ENCODE peak calls at places on chromosomes 1 and 21, in five cellular contexts. G is Right ventricle myocardium inferior, D is AG08395, U is cardiac muscle cell, V is aorta. N is an unnamed sample.

GRCh38 chr1:43509007-43509739 is 21.5 kb upstream of the PTPRF start:
- DNase-seq in G (no peak), D (no peak), U (no peak), V (no peak), N (no peak)

GRCh38 chr21:27190601-27191000 is 223.7 kb upstream of the ADAMTS5 start:
- DNase-seq in G (no peak), D (no peak), U (peak), V (no peak), N (no peak)

GRCh38 chr1:230090194-230090711 is 23.2 kb downstream of the GALNT2 start:
- DNase-seq in G (no peak), D (peak), U (no peak), V (no peak), N (no peak)

GRCh38 chr1:44775930-44776748 is 799 bp downstream of the RPS8 start:
- DNase-seq in G (no peak), D (no peak), U (peak), V (peak), N (no peak)

GRCh38 chr21:29601072-29601471 is 302.4 kb downstream of the BACH1 start:
- DNase-seq in G (no peak), D (no peak), U (no peak), V (no peak), N (no peak)

GRCh38 chr1:91707114-91707889 is 178.6 kb downstream of the TGFBR3 start:
- DNase-seq in G (no peak), D (no peak), U (peak), V (no peak), N (no peak)

GRCh38 chr1:53617382-53618217 is 121.4 kb downstream of the GLIS1 start:
- DNase-seq in G (no peak), D (no peak), U (no peak), V (peak), N (no peak)

GRCh38 chr1:197362871-197363270 is 94.8 kb downstream of the CRB1 start:
- DNase-seq in G (no peak), D (no peak), U (no peak), V (no peak), N (no peak)

GRCh38 chr21:43944181-43944633 is 67.9 kb upstream of the TRAPPC10 start:
- DNase-seq in G (peak), D (no peak), U (peak), V (peak), N (no peak)

GRCh38 chr1:223712184-223712855 is at the start of gene CAPN2:
- DNase-seq in G (peak), D (peak), U (peak), V (peak), N (peak)

GRCh38 chr1:56501888-56502287 is 77.5 kb downstream of the PLPP3 start:
- DNase-seq in G (no peak), D (no peak), U (no peak), V (no peak), N (no peak)

GRCh38 chr1:52032785-52033131 is 852 bp downstream of the KTI12 start:
- DNase-seq in G (no peak), D (peak), U (peak), V (peak), N (peak)

GRCh38 chr1:58814251-58815068 is 30.6 kb upstream of the JUN start:
- DNase-seq in G (peak), D (no peak), U (no peak), V (peak), N (peak)

GRCh38 chr21:16605588-16605987 is 875.8 kb downstream of the USP25 start:
- DNase-seq in G (no peak), D (no peak), U (peak), V (no peak), N (no peak)

GRCh38 chr1:94713472-94714141 is 106.5 kb upstream of the SLC44A3 start:
- DNase-seq in G (peak), D (peak), U (peak), V (peak), N (peak)

GRCh38 chr1:77925536-77925935 is 37.1 kb downstream of the NEXN start:
- DNase-seq in G (no peak), D (peak), U (no peak), V (no peak), N (no peak)

GRCh38 chr1:203792491-203792890 is 2.9 kb upstream of the ZBED6 start:
- DNase-seq in G (no peak), D (no peak), U (no peak), V (no peak), N (no peak)

GRCh38 chr1:102628008-102628736 is 480.1 kb downstream of the COL11A1 start:
- DNase-seq in G (no peak), D (no peak), U (no peak), V (no peak), N (no peak)

GRCh38 chr1:1127551-1128451 is 11.9 kb upstream of the C1orf159 start:
- DNase-seq in G (no peak), D (no peak), U (no peak), V (no peak), N (no peak)

GRCh38 chr1:232899839-232900238 is 50.6 kb upstream of the NTPCR start:
- DNase-seq in G (no peak), D (peak), U (no peak), V (no peak), N (no peak)

GRCh38 chr1:165444897-165445370 is at the start of gene RXRG:
- DNase-seq in G (peak), D (peak), U (peak), V (peak), N (peak)

GRCh38 chr1:16960560-16961296 is 19.7 kb downstream of the MFAP2 start:
- DNase-seq in G (peak), D (peak), U (peak), V (peak), N (peak)

GRCh38 chr1:95948023-95948422 is 714.0 kb downstream of the RWDD3 start:
- DNase-seq in G (no peak), D (no peak), U (no peak), V (no peak), N (no peak)

GRCh38 chr1:26991310-26992116 is 2.0 kb upstream of the TRNP1 start:
- DNase-seq in G (no peak), D (peak), U (no peak), V (no peak), N (no peak)

GRCh38 chr21:20272791-20273362 is 725.3 kb upstream of the NCAM2 start:
- DNase-seq in G (no peak), D (no peak), U (no peak), V (no peak), N (peak)

GRCh38 chr1:22639286-22639685 is 2.9 kb downstream of the C1QA start:
- DNase-seq in G (no peak), D (peak), U (no peak), V (no peak), N (peak)

GRCh38 chr1:45723248-45723930 is 27.1 kb downstream of the IPP start:
- DNase-seq in G (no peak), D (no peak), U (no peak), V (no peak), N (no peak)

GRCh38 chr1:61142726-61143500 is 60.6 kb downstream of the NFIA start:
- DNase-seq in G (no peak), D (no peak), U (no peak), V (no peak), N (no peak)

GRCh38 chr1:998905-999796 is 746 bp downstream of the HES4 start:
- DNase-seq in G (peak), D (no peak), U (peak), V (peak), N (no peak)

GRCh38 chr1:115727706-115728249 is 40.7 kb downstream of the CASQ2 start:
- DNase-seq in G (peak), D (peak), U (no peak), V (no peak), N (no peak)

GRCh38 chr1:203536575-203536974 is 42.6 kb downstream of the OPTC start:
- DNase-seq in G (no peak), D (no peak), U (no peak), V (peak), N (no peak)

GRCh38 chr1:158203693-158204457 is 23.2 kb downstream of the CD1D start:
- DNase-seq in G (no peak), D (peak), U (peak), V (no peak), N (no peak)

GRCh38 chr1:9909222-9910046 is 635 bp downstream of the CTNNBIP1 start:
- DNase-seq in G (no peak), D (no peak), U (no peak), V (peak), N (peak)

GRCh38 chr1:180603850-180604226 is 28.0 kb upstream of the XPR1 start:
- DNase-seq in G (no peak), D (no peak), U (no peak), V (no peak), N (no peak)

GRCh38 chr1:7536891-7537591 is 234.1 kb upstream of the VAMP3 start:
- DNase-seq in G (no peak), D (no peak), U (no peak), V (peak), N (no peak)

N was measured in WTC11.